ENCODE peak calls at places on chromosomes 16 and 17, in six cellular contexts. C, D, R, A, I and U are unnamed samples.

GRCh38 chr16:65534121-65534528 is 412.3 kb upstream of the CDH11 start:
- DNase-seq in A (no peak), I (no peak), D (no peak), C (no peak), R (no peak), U (no peak)

GRCh38 chr16:88593489-88593888 is 23.3 kb downstream of the ZC3H18 start:
- DNase-seq in A (no peak), I (no peak), D (no peak), C (no peak), R (peak), U (no peak)

GRCh38 chr16:9105189-9105588 is 13.7 kb downstream of the HAPSTR1 start:
- DNase-seq in I (no peak), A (no peak), R (no peak), C (no peak), D (no peak), U (no peak)

GRCh38 chr17:44108440-44109311 is 14.8 kb downstream of the HDAC5 start:
- DNase-seq in I (no peak), R (no peak), C (no peak), D (peak), A (no peak), U (no peak)

GRCh38 chr17:43471801-43472200 is 12.0 kb upstream of the DHX8 start:
- DNase-seq in A (no peak), R (no peak), I (no peak), C (no peak), D (no peak), U (no peak)

GRCh38 chr17:979539-980405 is at the start of gene NXN:
- DNase-seq in D (peak), A (peak), C (no peak), I (no peak), R (peak), U (peak)

GRCh38 chr16:88468289-88469129 is 15.4 kb downstream of the ZFPM1 start:
- DNase-seq in C (no peak), A (peak), I (no peak), D (no peak), R (no peak), U (no peak)

GRCh38 chr16:51409001-51409675 is 258.1 kb upstream of the SALL1 start:
- DNase-seq in A (no peak), R (no peak), I (no peak), C (no peak), D (no peak), U (no peak)

GRCh38 chr17:76546556-76547182 is 6.8 kb downstream of the PRCD start:
- DNase-seq in I (no peak), A (no peak), R (no peak), C (peak), D (no peak), U (no peak)

GRCh38 chr16:54283735-54284318 is 2.8 kb downstream of the IRX3 start:
- DNase-seq in R (no peak), I (no peak), C (no peak), A (peak), D (no peak), U (no peak)

GRCh38 chr17:39677581-39678339 is 9.5 kb downstream of the PNMT start:
- DNase-seq in A (no peak), C (no peak), R (no peak), I (no peak), D (no peak), U (no peak)

GRCh38 chr16:87489434-87490045 is 3.3 kb downstream of the ZCCHC14 start:
- DNase-seq in I (no peak), C (no peak), D (no peak), R (no peak), A (peak), U (no peak)

GRCh38 chr17:76714336-76714735 is 3.6 kb upstream of the MXRA7 start:
- DNase-seq in C (no peak), A (no peak), I (no peak), D (no peak), R (no peak), U (no peak)

GRCh38 chr17:40058865-40059264 is 3.9 kb upstream of the THRA start:
- DNase-seq in A (no peak), R (no peak), C (no peak), I (no peak), D (no peak), U (no peak)

GRCh38 chr17:77923135-77923534 is 35.4 kb upstream of the TNRC6C start:
- DNase-seq in I (no peak), D (no peak), A (no peak), C (no peak), R (no peak), U (no peak)

GRCh38 chr16:25038239-25038954 is 23.2 kb upstream of the ARHGAP17 start:
- DNase-seq in A (no peak), C (no peak), I (no peak), D (no peak), R (no peak), U (no peak)

GRCh38 chr16:78509965-78510364 is 410.5 kb downstream of the WWOX start:
- DNase-seq in I (no peak), D (no peak), R (no peak), C (no peak), A (no peak), U (no peak)

GRCh38 chr16:2912330-2913199 is 834 bp downstream of the FLYWCH1 start:
- DNase-seq in I (no peak), A (peak), R (no peak), C (no peak), D (peak), U (peak)

GRCh38 chr17:18139092-18139491 is 30.5 kb downstream of the MYO15A start:
- DNase-seq in I (no peak), R (no peak), D (no peak), C (no peak), A (no peak), U (no peak)

GRCh38 chr16:59213952-59214351 is 479.8 kb upstream of the GOT2 start:
- DNase-seq in R (no peak), C (no peak), A (no peak), I (no peak), D (no peak), U (no peak)

GRCh38 chr17:71921726-71922320 is 199.0 kb upstream of the SOX9 start:
- DNase-seq in D (no peak), R (no peak), I (peak), C (peak), A (no peak), U (no peak)

GRCh38 chr17:73535746-73536145 is 108.5 kb downstream of the SDK2 start:
- DNase-seq in I (no peak), C (no peak), A (no peak), R (no peak), D (no peak), U (no peak)

GRCh38 chr17:838486-838885 is 56.3 kb downstream of the MRM3 start:
- DNase-seq in A (no peak), D (no peak), R (no peak), C (no peak), I (no peak), U (no peak)

GRCh38 chr16:88472637-88473205 is 19.6 kb downstream of the ZFPM1 start:
- DNase-seq in R (no peak), C (no peak), I (no peak), A (no peak), D (no peak), U (no peak)

GRCh38 chr17:58079300-58080033 is 3.8 kb upstream of the DYNLL2 start:
- DNase-seq in R (no peak), C (no peak), A (no peak), I (no peak), D (no peak), U (no peak)

GRCh38 chr16:80081851-80082250 is 458.9 kb upstream of the DYNLRB2 start:
- DNase-seq in I (no peak), C (no peak), D (no peak), R (no peak), A (no peak), U (no peak)

GRCh38 chr16:85428168-85428898 is 184.8 kb upstream of the GSE1 start:
- DNase-seq in C (no peak), A (no peak), I (no peak), R (no peak), D (peak), U (no peak)

GRCh38 chr17:50219345-50219744 is 17.9 kb upstream of the COL1A1 start:
- DNase-seq in C (peak), A (no peak), D (no peak), R (no peak), I (no peak), U (no peak)

GRCh38 chr17:65005858-65006257 is 50.7 kb downstream of the GNA13 start:
- DNase-seq in R (no peak), I (no peak), C (no peak), A (no peak), D (no peak), U (no peak)

GRCh38 chr16:74841904-74842303 is 67.3 kb upstream of the FA2H start:
- DNase-seq in C (no peak), I (no peak), A (no peak), D (no peak), R (no peak), U (no peak)

GRCh38 chr17:27489045-27489715 is 32.9 kb downstream of the KSR1 start:
- DNase-seq in R (peak), D (peak), I (no peak), C (no peak), A (no peak), U (no peak)

GRCh38 chr17:81434079-81434478 is 38.8 kb downstream of the BAHCC1 start:
- DNase-seq in I (no peak), R (no peak), C (no peak), A (no peak), D (no peak), U (no peak)

GRCh38 chr17:69997332-69997731 is 77.7 kb upstream of the KCNJ16 start:
- DNase-seq in D (no peak), I (no peak), A (no peak), C (no peak), R (no peak), U (no peak)

GRCh38 chr16:1426734-1427451 is 4.0 kb upstream of the PERCC1 start:
- DNase-seq in I (peak), C (no peak), A (no peak), D (no peak), R (no peak), U (peak)

GRCh38 chr17:13106171-13106570 is 88.3 kb upstream of the ELAC2 start:
- DNase-seq in D (no peak), R (no peak), I (peak), A (no peak), C (no peak), U (no peak)